ENCODE peak calls at places on chromosomes 13 and 19, in eight cellular contexts. One of them, this sample, is unnamed.
A peak's percentile ranks its signal among the peaks of the same experiment; 100 is the strongest.

GRCh38 chr13:81089758-81090157 is 748.8 kb upstream of the SPRY2 start:
- DNase-seq in DND-41: no peak
- DNase-seq in Calu3: no peak
- DNase-seq in dorsolateral prefrontal cortex: no peak
- DNase-seq in H9: no peak
- DNase-seq in BE2C: no peak
- DNase-seq in body of pancreas: no peak
- DNase-seq in fibroblast of pulmonary artery: no peak
- DNase-seq in this sample: no peak

GRCh38 chr19:30439271-30439750 is 67.1 kb downstream of the ZNF536 start:
- DNase-seq in DND-41: no peak
- DNase-seq in Calu3: no peak
- DNase-seq in dorsolateral prefrontal cortex: no peak
- DNase-seq in H9: no peak
- DNase-seq in BE2C: no peak
- DNase-seq in body of pancreas: no peak
- DNase-seq in fibroblast of pulmonary artery: no peak
- DNase-seq in this sample: no peak

GRCh38 chr13:114015608-114016295 is 41.9 kb upstream of the C13orf46 start:
- DNase-seq in DND-41: no peak
- DNase-seq in Calu3: no peak
- DNase-seq in dorsolateral prefrontal cortex: no peak
- DNase-seq in H9: no peak
- DNase-seq in BE2C: no peak
- DNase-seq in body of pancreas: no peak
- DNase-seq in fibroblast of pulmonary artery: no peak
- DNase-seq in this sample: peak; percentile 53

GRCh38 chr13:31310781-31311180 is 111.0 kb downstream of the B3GLCT start:
- DNase-seq in DND-41: no peak
- DNase-seq in Calu3: no peak
- DNase-seq in dorsolateral prefrontal cortex: no peak
- DNase-seq in H9: no peak
- DNase-seq in BE2C: no peak
- DNase-seq in body of pancreas: no peak
- DNase-seq in fibroblast of pulmonary artery: no peak
- DNase-seq in this sample: peak; percentile 65

GRCh38 chr13:59747529-59747928 is 416.2 kb downstream of the DIAPH3 start:
- DNase-seq in DND-41: no peak
- DNase-seq in Calu3: no peak
- DNase-seq in dorsolateral prefrontal cortex: no peak
- DNase-seq in H9: no peak
- DNase-seq in BE2C: no peak
- DNase-seq in body of pancreas: no peak
- DNase-seq in fibroblast of pulmonary artery: no peak
- DNase-seq in this sample: no peak

GRCh38 chr19:18049390-18049789 is 37.3 kb downstream of the IL12RB1 start:
- DNase-seq in DND-41: no peak
- DNase-seq in Calu3: no peak
- DNase-seq in dorsolateral prefrontal cortex: no peak
- DNase-seq in H9: no peak
- DNase-seq in BE2C: no peak
- DNase-seq in body of pancreas: peak; percentile 87
- DNase-seq in fibroblast of pulmonary artery: peak; percentile 59
- DNase-seq in this sample: no peak

GRCh38 chr13:46172531-46172991 is 9.4 kb downstream of the LCP1 start:
- DNase-seq in DND-41: peak; percentile 77
- DNase-seq in Calu3: no peak
- DNase-seq in dorsolateral prefrontal cortex: no peak
- DNase-seq in H9: no peak
- DNase-seq in BE2C: no peak
- DNase-seq in body of pancreas: no peak
- DNase-seq in fibroblast of pulmonary artery: no peak
- DNase-seq in this sample: peak; percentile 24

GRCh38 chr19:49340069-49340864 is 5.1 kb downstream of the CD37 start:
- DNase-seq in DND-41: peak; percentile 57
- DNase-seq in Calu3: peak; percentile 67
- DNase-seq in dorsolateral prefrontal cortex: no peak
- DNase-seq in H9: peak; percentile 82
- DNase-seq in BE2C: peak; percentile 76
- DNase-seq in body of pancreas: peak; percentile 93
- DNase-seq in fibroblast of pulmonary artery: no peak
- DNase-seq in this sample: peak; percentile 11

GRCh38 chr19:55486043-55486970 is 1.3 kb downstream of the NAT14 start:
- DNase-seq in DND-41: no peak
- DNase-seq in Calu3: no peak
- DNase-seq in dorsolateral prefrontal cortex: peak; percentile 64
- DNase-seq in H9: no peak
- DNase-seq in BE2C: peak; percentile 51
- DNase-seq in body of pancreas: no peak
- DNase-seq in fibroblast of pulmonary artery: no peak
- DNase-seq in this sample: no peak

GRCh38 chr13:33174980-33175379 is 110.6 kb downstream of the STARD13 start:
- DNase-seq in DND-41: no peak
- DNase-seq in Calu3: no peak
- DNase-seq in dorsolateral prefrontal cortex: no peak
- DNase-seq in H9: no peak
- DNase-seq in BE2C: no peak
- DNase-seq in body of pancreas: no peak
- DNase-seq in fibroblast of pulmonary artery: no peak
- DNase-seq in this sample: no peak

GRCh38 chr19:50203281-50204080 is at the start of gene MYH14:
- DNase-seq in DND-41: no peak
- DNase-seq in Calu3: peak; percentile 99
- DNase-seq in dorsolateral prefrontal cortex: peak; percentile 90
- DNase-seq in H9: peak; percentile 96
- DNase-seq in BE2C: peak; percentile 52
- DNase-seq in body of pancreas: peak; percentile 98
- DNase-seq in fibroblast of pulmonary artery: peak; percentile 3
- DNase-seq in this sample: no peak

DNA sequence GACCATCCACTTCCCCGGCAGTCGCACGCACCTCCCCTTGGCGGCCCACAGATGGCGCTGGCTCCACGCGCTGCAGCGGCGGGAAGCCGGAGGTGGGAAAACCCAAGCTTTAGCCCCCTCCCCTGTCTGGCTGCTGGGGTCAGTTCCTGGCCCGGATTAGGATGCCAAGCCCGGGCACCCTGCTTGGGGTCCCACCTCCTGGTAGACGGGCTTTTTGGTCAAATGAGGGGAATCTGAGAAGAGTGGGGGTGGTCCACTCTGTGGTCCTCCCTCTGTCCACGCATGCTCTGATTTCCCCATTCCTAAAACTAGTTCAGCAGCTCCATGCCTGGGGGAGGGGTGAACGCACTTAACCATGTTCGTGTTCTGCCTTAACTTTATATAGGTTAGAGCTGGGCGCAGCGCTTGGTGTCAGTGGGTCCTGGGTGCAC is 8.1 kb upstream of the ADGRE2 start:
- DNase-seq in DND-41: no peak
- DNase-seq in Calu3: peak; percentile 4
- DNase-seq in dorsolateral prefrontal cortex: no peak
- DNase-seq in H9: peak; percentile 81
- DNase-seq in BE2C: peak; percentile 20
- DNase-seq in body of pancreas: no peak
- DNase-seq in fibroblast of pulmonary artery: peak; percentile 9
- DNase-seq in this sample: no peak
- TF ChIP-seq CTCF in DND-41: peak; percentile 66
- TF ChIP-seq CTCF in Calu3: peak; percentile 44
- TF ChIP-seq CTCF in dorsolateral prefrontal cortex: peak; percentile 56
- TF ChIP-seq CTCF in H9: peak; percentile 95
- TF ChIP-seq CTCF in BE2C: peak; percentile 56
- TF ChIP-seq CTCF in body of pancreas: peak; percentile 33
- TF ChIP-seq CTCF in fibroblast of pulmonary artery: peak; percentile 64
- TF ChIP-seq CTCF in this sample: peak; percentile 84

GRCh38 chr19:28985201-28985600 is 227.8 kb downstream of the UQCRFS1 start:
- DNase-seq in DND-41: no peak
- DNase-seq in Calu3: no peak
- DNase-seq in dorsolateral prefrontal cortex: no peak
- DNase-seq in H9: no peak
- DNase-seq in BE2C: no peak
- DNase-seq in body of pancreas: no peak
- DNase-seq in fibroblast of pulmonary artery: no peak
- DNase-seq in this sample: no peak
- TF ChIP-seq CTCF in DND-41: no peak
- TF ChIP-seq CTCF in Calu3: no peak
- TF ChIP-seq CTCF in dorsolateral prefrontal cortex: no peak
- TF ChIP-seq CTCF in H9: no peak
- TF ChIP-seq CTCF in BE2C: no peak
- TF ChIP-seq CTCF in body of pancreas: no peak
- TF ChIP-seq CTCF in fibroblast of pulmonary artery: no peak
- TF ChIP-seq CTCF in this sample: no peak

GRCh38 chr13:77507931-77508776 is 27.4 kb upstream of the SCEL start:
- DNase-seq in DND-41: no peak
- DNase-seq in Calu3: peak; percentile 21
- DNase-seq in dorsolateral prefrontal cortex: no peak
- DNase-seq in H9: no peak
- DNase-seq in BE2C: peak; percentile 33
- DNase-seq in body of pancreas: no peak
- DNase-seq in fibroblast of pulmonary artery: peak; percentile 57
- DNase-seq in this sample: peak; percentile 97

GRCh38 chr13:77510156-77510555 is 25.4 kb upstream of the SCEL start:
- DNase-seq in DND-41: no peak
- DNase-seq in Calu3: no peak
- DNase-seq in dorsolateral prefrontal cortex: no peak
- DNase-seq in H9: no peak
- DNase-seq in BE2C: no peak
- DNase-seq in body of pancreas: no peak
- DNase-seq in fibroblast of pulmonary artery: no peak
- DNase-seq in this sample: no peak

GRCh38 chr13:77503398-77503797 is 32.1 kb upstream of the SCEL start:
- DNase-seq in DND-41: no peak
- DNase-seq in Calu3: no peak
- DNase-seq in dorsolateral prefrontal cortex: no peak
- DNase-seq in H9: no peak
- DNase-seq in BE2C: no peak
- DNase-seq in body of pancreas: no peak
- DNase-seq in fibroblast of pulmonary artery: no peak
- DNase-seq in this sample: no peak

GRCh38 chr13:77509221-77509620 is 26.3 kb upstream of the SCEL start:
- DNase-seq in DND-41: no peak
- DNase-seq in Calu3: no peak
- DNase-seq in dorsolateral prefrontal cortex: no peak
- DNase-seq in H9: no peak
- DNase-seq in BE2C: no peak
- DNase-seq in body of pancreas: no peak
- DNase-seq in fibroblast of pulmonary artery: peak; percentile 46
- DNase-seq in this sample: no peak

DNA sequence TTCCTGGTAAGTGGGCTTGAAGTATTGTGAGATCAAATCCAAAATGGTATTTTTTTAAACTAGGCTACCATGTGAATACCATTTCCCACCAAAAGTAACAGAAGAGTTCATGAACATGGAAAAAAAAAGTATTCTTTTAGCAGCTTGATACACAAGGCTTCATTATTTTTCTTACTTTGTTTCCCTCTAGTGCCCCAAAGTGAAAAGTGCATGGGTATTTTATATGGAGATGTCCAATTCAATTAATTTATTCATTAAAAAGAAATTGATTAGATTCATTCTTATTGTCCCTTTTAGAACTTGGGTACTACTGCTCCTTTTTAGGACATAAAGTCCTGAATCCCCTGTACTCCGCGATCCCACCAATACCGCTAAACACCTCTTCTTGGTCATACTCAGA is 28.6 kb upstream of the SCEL start:
- DNase-seq in DND-41: no peak
- DNase-seq in Calu3: no peak
- DNase-seq in dorsolateral prefrontal cortex: no peak
- DNase-seq in H9: no peak
- DNase-seq in BE2C: no peak
- DNase-seq in body of pancreas: no peak
- DNase-seq in fibroblast of pulmonary artery: no peak
- DNase-seq in this sample: no peak
- TF ChIP-seq CTCF in DND-41: peak; percentile 42
- TF ChIP-seq CTCF in Calu3: no peak
- TF ChIP-seq CTCF in dorsolateral prefrontal cortex: peak; percentile 41
- TF ChIP-seq CTCF in H9: peak; percentile 29
- TF ChIP-seq CTCF in BE2C: peak; percentile 13
- TF ChIP-seq CTCF in body of pancreas: peak; percentile 6
- TF ChIP-seq CTCF in fibroblast of pulmonary artery: peak; percentile 3
- TF ChIP-seq CTCF in this sample: peak; percentile 50

DNA sequence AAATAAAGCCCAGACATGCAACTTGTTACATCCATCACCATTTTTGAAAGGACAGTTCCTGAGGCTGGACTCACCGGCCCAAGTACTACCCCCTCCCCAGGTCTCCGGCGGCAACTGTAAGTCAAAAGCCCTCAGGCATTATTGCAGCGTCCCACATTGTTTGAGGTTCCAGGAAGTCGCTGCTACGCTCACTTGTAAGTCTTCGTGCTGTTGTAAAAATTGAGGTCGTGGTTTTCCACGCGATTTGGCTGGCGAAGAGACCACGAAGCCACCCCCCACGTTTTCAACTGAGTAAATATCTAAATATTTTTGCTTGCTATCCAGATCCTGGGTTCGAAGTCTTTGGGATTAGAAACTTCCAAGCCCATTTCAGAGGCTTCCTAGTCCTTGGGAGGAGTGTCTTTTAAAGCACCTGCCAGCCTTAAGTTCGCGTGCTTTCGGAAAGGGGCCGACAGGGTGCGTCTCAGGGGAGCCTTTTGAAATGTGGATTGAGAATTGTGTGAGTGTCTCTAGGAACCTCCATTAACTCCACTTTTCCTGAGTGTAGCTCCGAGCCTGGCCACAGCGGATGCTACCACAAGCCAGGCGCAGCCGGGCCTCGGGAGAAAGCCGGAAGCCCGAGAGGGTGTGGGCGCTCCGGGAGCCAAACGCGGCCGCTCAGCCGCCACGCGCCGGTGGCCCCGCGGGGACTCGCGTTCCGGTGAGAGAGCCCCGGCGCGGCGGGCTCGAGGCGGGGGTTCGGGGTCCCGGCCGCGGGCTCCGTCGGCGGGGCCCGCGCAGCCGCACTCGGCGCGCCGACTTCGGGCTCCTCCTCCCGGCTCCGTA is at the start of gene FNDC3A:
- DNase-seq in DND-41: peak; percentile 74
- DNase-seq in Calu3: peak; percentile 21
- DNase-seq in dorsolateral prefrontal cortex: peak; percentile 8
- DNase-seq in H9: peak; percentile 79
- DNase-seq in BE2C: peak; percentile 24
- DNase-seq in body of pancreas: peak; percentile 42
- DNase-seq in fibroblast of pulmonary artery: peak; percentile 74
- DNase-seq in this sample: peak; percentile 51
- TF ChIP-seq CTCF in DND-41: peak; percentile 7
- TF ChIP-seq CTCF in Calu3: no peak
- TF ChIP-seq CTCF in dorsolateral prefrontal cortex: no peak
- TF ChIP-seq CTCF in H9: peak; percentile 12
- TF ChIP-seq CTCF in BE2C: no peak
- TF ChIP-seq CTCF in body of pancreas: no peak
- TF ChIP-seq CTCF in fibroblast of pulmonary artery: peak; percentile 3
- TF ChIP-seq CTCF in this sample: peak; percentile 27

DNA sequence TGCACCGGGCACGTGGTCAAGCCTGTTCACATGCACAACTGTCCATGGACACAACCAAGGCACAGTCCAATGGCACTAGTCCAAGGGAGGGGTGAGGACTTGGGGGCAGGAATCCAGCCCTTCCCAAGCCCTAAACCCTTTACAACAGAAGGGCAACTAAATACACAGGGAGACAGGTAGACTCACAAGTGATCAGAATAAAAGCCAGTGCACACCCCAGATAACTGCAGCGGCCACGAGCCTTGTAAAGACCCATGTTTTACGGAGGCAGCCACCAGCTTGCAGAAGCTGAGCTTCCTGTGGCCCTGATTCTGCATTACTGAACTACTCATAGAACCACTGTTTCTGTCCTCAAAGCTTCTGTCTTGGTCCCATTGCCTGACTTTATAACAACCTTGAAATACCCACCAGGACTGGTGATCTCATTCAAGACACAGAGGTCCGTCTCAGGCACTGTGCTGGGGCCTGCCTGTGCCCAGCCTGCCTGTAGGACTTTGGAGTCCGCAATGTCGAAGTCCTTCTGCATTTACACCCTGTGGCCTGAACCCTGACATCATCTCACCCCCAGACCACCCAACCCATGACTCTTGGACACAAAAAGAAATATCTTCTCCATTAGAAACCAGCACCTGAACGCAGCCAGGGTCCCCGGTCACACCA is 181.2 kb downstream of the COL4A1 start:
- DNase-seq in DND-41: no peak
- DNase-seq in Calu3: no peak
- DNase-seq in dorsolateral prefrontal cortex: no peak
- DNase-seq in H9: no peak
- DNase-seq in BE2C: no peak
- DNase-seq in body of pancreas: no peak
- DNase-seq in fibroblast of pulmonary artery: no peak
- DNase-seq in this sample: no peak
- TF ChIP-seq CTCF in DND-41: no peak
- TF ChIP-seq CTCF in Calu3: no peak
- TF ChIP-seq CTCF in dorsolateral prefrontal cortex: no peak
- TF ChIP-seq CTCF in H9: no peak
- TF ChIP-seq CTCF in BE2C: no peak
- TF ChIP-seq CTCF in body of pancreas: no peak
- TF ChIP-seq CTCF in fibroblast of pulmonary artery: no peak
- TF ChIP-seq CTCF in this sample: no peak